ENCODE peak calls at places on chromosomes 1 and 21, in four cellular contexts. J is IMR-90, R is H9, E is H1. X is an unnamed sample.

GRCh38 chr1:32275424-32275823 is 16.5 kb upstream of the HDAC1 start:
- DNase-seq in J (no peak), R (peak; percentile 65), E (no peak), X (peak; percentile 27)

GRCh38 chr1:74517599-74518051 is 5.2 kb upstream of the LRRC53 start:
- DNase-seq in J (no peak), R (no peak), E (no peak), X (peak; percentile 37)

GRCh38 chr1:83619497-83619896 is 379.4 kb downstream of the TTLL7 start:
- DNase-seq in J (no peak), R (no peak), E (no peak), X (no peak)

GRCh38 chr1:18142471-18142870 is 34.9 kb downstream of the IGSF21 start:
- DNase-seq in J (no peak), R (no peak), E (no peak), X (no peak)

GRCh38 chr1:19605884-19606442 is 38.1 kb upstream of the NBL1 start:
- DNase-seq in J (peak; percentile 2), R (no peak), E (no peak), X (no peak)

GRCh38 chr1:15283500-15283899 is 36.5 kb downstream of the FHAD1 start:
- DNase-seq in J (peak; percentile 59), R (no peak), E (no peak), X (no peak)

GRCh38 chr1:91791103-91791502 is 94.8 kb downstream of the TGFBR3 start:
- DNase-seq in J (no peak), R (no peak), E (no peak), X (peak; percentile 77)

GRCh38 chr1:9561429-9561828 is 22.2 kb downstream of the SLC25A33 start:
- DNase-seq in J (peak; percentile 92), R (no peak), E (no peak), X (peak; percentile 35)

GRCh38 chr1:177912991-177913390 is 56.9 kb downstream of the SEC16B start:
- DNase-seq in J (no peak), R (no peak), E (no peak), X (no peak)

GRCh38 chr1:183281553-183282091 is 95.6 kb downstream of the LAMC2 start:
- DNase-seq in J (peak; percentile 93), R (peak; percentile 92), E (peak; percentile 91), X (peak; percentile 95)

GRCh38 chr1:204853446-204853845 is 17.2 kb upstream of the NFASC start:
- DNase-seq in J (no peak), R (no peak), E (no peak), X (no peak)

GRCh38 chr1:155522069-155522468 is 40.5 kb downstream of the ASH1L start:
- DNase-seq in J (no peak), R (no peak), E (no peak), X (no peak)

GRCh38 chr1:54837002-54837853 is 36.1 kb upstream of the TTC22 start:
- DNase-seq in J (no peak), R (no peak), E (no peak), X (no peak)

GRCh38 chr21:42837421-42838211 is 41.7 kb downstream of the WDR4 start:
- DNase-seq in J (no peak), R (no peak), E (no peak), X (no peak)

GRCh38 chr1:8789314-8790214 is 27.9 kb downstream of the RERE start:
- DNase-seq in J (no peak), R (peak; percentile 50), E (peak; percentile 36), X (peak; percentile 71)

GRCh38 chr1:16076871-16077250 is 3.4 kb upstream of the FAM131C start:
- DNase-seq in J (peak; percentile 33), R (no peak), E (no peak), X (no peak)

GRCh38 chr1:22799971-22800370 is 89.3 kb downstream of the EPHB2 start:
- DNase-seq in J (no peak), R (no peak), E (no peak), X (no peak)

GRCh38 chr1:22804333-22804906 is 93.8 kb downstream of the EPHB2 start:
- DNase-seq in J (peak; percentile 23), R (no peak), E (no peak), X (no peak)

GRCh38 chr1:22803833-22804232 is 93.2 kb downstream of the EPHB2 start:
- DNase-seq in J (no peak), R (no peak), E (no peak), X (no peak)

GRCh38 chr1:22801347-22801746 is 90.7 kb downstream of the EPHB2 start:
- DNase-seq in J (no peak), R (no peak), E (no peak), X (no peak)

GRCh38 chr1:22801753-22802152 is 91.1 kb downstream of the EPHB2 start:
- DNase-seq in J (no peak), R (peak; percentile 57), E (no peak), X (peak; percentile 67)
- H4K5ac ChIP-seq in J (no peak overlapping the region), R (no peak overlapping the region), E (no peak overlapping the region), X (no peak overlapping the region)

GRCh38 chr1:180921891-180922636 is 9.4 kb downstream of the KIAA1614 start:
- DNase-seq in J (no peak), R (no peak), E (no peak), X (no peak)
- H2BK5ac ChIP-seq in J (no peak overlapping the region), R (no peak overlapping the region), E (peak overlapping the region; percentile 89), X (no peak overlapping the region)

GRCh38 chr1:11761988-11762406 is at the start of gene C1orf167:
- DNase-seq in J (no peak), R (peak; percentile 70), E (no peak), X (peak; percentile 52)
- H2AK5ac ChIP-seq in J (no peak within 1 kb of the TSS), R (no peak within 1 kb of the TSS), E (no peak within 1 kb of the TSS), X (no peak within 1 kb of the TSS)

GRCh38 chr1:219940707-219941106 is 12.3 kb upstream of the SLC30A10 start:
- DNase-seq in J (no peak), R (no peak), E (no peak), X (no peak)
- H4K5ac ChIP-seq in J (no peak overlapping the region), R (no peak overlapping the region), E (no peak overlapping the region), X (no peak overlapping the region)

GRCh38 chr21:36209626-36210171 is 53.1 kb downstream of the DOP1B start:
- DNase-seq in J (peak; percentile 82), R (peak; percentile 78), E (no peak), X (peak; percentile 90)
- H2BK5ac ChIP-seq in J (peak overlapping the region; percentile 96), R (no peak overlapping the region), E (no peak overlapping the region), X (no peak overlapping the region)

GRCh38 chr1:94118471-94118870 is 2.5 kb downstream of the ABCA4 start:
- DNase-seq in J (no peak), R (no peak), E (no peak), X (no peak)
- H2AK5ac ChIP-seq in J (no peak overlapping the region), R (no peak overlapping the region), E (no peak overlapping the region), X (no peak overlapping the region)

DNA sequence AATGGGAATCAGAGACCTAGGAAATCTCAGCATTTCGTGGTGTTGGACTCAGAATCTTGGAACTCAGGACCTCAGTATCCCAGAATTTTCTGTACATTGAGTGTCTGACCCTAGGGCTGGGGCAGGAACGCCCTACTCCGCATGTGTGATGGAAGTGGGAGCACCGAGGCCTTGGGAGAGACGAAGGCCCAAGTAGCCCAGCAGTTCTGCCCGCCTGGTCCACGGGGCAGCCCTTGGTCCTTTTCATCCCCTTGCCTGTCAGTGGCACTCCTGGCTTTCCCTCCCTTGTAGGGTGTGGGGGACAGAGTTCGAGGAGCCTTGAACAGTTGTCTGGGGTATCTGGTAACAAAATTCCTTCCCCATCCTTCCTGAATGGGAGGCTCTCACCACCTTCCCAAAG is 10.2 kb downstream of the A3GALT2 start:
- DNase-seq in J (no peak), R (no peak), E (no peak), X (no peak)
- H4K5ac ChIP-seq in J (no peak overlapping the region), R (no peak overlapping the region), E (no peak overlapping the region), X (no peak overlapping the region)

GRCh38 chr1:100584761-100585745 is 47.1 kb downstream of the GPR88 start:
- DNase-seq in J (peak; percentile 12), R (no peak), E (no peak), X (no peak)
- H2BK5ac ChIP-seq in J (no peak overlapping the region), R (no peak overlapping the region), E (no peak overlapping the region), X (no peak overlapping the region)

GRCh38 chr1:6331543-6332246 is 61.9 kb downstream of the ACOT7 start:
- DNase-seq in J (no peak), R (no peak), E (no peak), X (no peak)
- H2AK5ac ChIP-seq in J (no peak overlapping the region), R (no peak overlapping the region), E (no peak overlapping the region), X (no peak overlapping the region)

GRCh38 chr1:157841708-157842107 is at the start of gene CD5L:
- DNase-seq in J (no peak), R (no peak), E (no peak), X (no peak)
- H4K5ac ChIP-seq in J (no peak within 1 kb of the TSS), R (no peak within 1 kb of the TSS), E (no peak within 1 kb of the TSS), X (no peak within 1 kb of the TSS)